ENCODE peak calls at places on chromosomes 12 and 14, in six cellular contexts. H is neural progenitor cell, C is GM12864, F is sigmoid colon, Z is cardiac fibroblast, Q is LNCaP clone FGC. G is an unnamed sample.

GRCh38 chr14:53152627-53152908 is 555 bp downstream of the DDHD1 start:
- DNase-seq in C (no peak), Z (peak), Q (no peak), H (no peak), F (no peak), G (no peak)

GRCh38 chr12:47328831-47329545 is 249.2 kb upstream of the AMIGO2 start:
- DNase-seq in H (no peak), Z (peak), C (no peak), Q (no peak), F (no peak), G (no peak)

GRCh38 chr12:58757422-58757821 is 162.9 kb downstream of the LRIG3 start:
- DNase-seq in F (no peak), H (no peak), Z (peak), Q (no peak), C (no peak), G (no peak)

GRCh38 chr12:17264603-17265002 is 658.6 kb upstream of the LMO3 start:
- DNase-seq in C (no peak), F (no peak), Z (no peak), H (no peak), Q (no peak), G (no peak)

GRCh38 chr14:77151245-77151644 is 9.7 kb upstream of the ZDHHC22 start:
- DNase-seq in F (peak), Z (peak), C (no peak), H (peak), Q (no peak), G (no peak)

GRCh38 chr14:71403673-71404072 is 496.4 kb downstream of the PCNX1 start:
- DNase-seq in C (peak), Z (peak), H (no peak), F (no peak), Q (peak), G (peak)

GRCh38 chr14:21714318-21714929 is 40.8 kb upstream of the OR4E1 start:
- DNase-seq in C (no peak), Z (no peak), H (no peak), F (no peak), Q (no peak), G (no peak)

GRCh38 chr12:14907953-14908352 is 22.3 kb upstream of the MGP start:
- DNase-seq in C (no peak), F (no peak), Q (no peak), Z (no peak), H (no peak), G (no peak)

GRCh38 chr12:62472472-62472871 is 5.8 kb downstream of the MON2 start:
- DNase-seq in H (peak), Q (no peak), F (no peak), C (no peak), Z (no peak), G (no peak)

GRCh38 chr14:93184391-93185332 is at the start of the genes LYSET and MOAP1:
- DNase-seq in F (peak), H (peak), C (peak), Q (peak), Z (peak), G (peak)

GRCh38 chr14:103258211-103258610 is 75.8 kb upstream of the EIF5 start:
- DNase-seq in Z (no peak), F (no peak), Q (no peak), H (no peak), C (no peak), G (no peak)

GRCh38 chr12:1760566-1761382 is 59.6 kb upstream of the LRTM2 start:
- DNase-seq in Q (no peak), Z (peak), F (no peak), H (no peak), C (no peak), G (no peak)

DNA sequence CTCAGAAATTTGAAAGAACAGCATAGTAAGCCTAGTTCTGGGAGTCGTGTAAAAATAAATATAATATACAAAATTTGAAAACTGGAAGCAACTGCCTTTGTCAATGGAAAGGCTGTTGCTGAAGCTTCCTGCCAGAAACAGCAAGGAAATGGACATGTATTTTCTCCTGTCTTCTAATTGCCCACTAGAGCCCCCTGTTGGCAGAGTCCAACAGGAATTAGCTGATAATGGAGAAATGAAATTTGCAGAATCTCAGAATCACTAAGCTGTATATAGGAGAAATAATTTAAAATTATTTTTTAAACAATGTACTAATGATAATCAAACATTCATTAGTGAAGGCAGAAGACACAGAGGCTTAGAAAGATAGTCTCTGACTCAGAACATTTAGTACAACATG is 414.8 kb downstream of the SLC6A15 start:
- DNase-seq in Q (no peak), Z (no peak), F (no peak), C (no peak), H (peak), G (no peak)
- TF ChIP-seq CTCF in Q (peak), Z (no peak), F (no peak), C (no peak), H (peak), G (no peak)

GRCh38 chr12:121026274-121027045 is 10.2 kb upstream of the C12orf43 start:
- DNase-seq in C (no peak), Z (no peak), H (no peak), F (no peak), Q (no peak), G (no peak)
- TF ChIP-seq CTCF in C (peak), Z (no peak), H (peak), F (no peak), Q (no peak), G (no peak)

GRCh38 chr12:21618566-21618965 is 13.9 kb upstream of the GYS2 start:
- DNase-seq in C (no peak), F (no peak), H (no peak), Q (no peak), Z (no peak), G (no peak)

GRCh38 chr12:21614510-21614909 is 9.9 kb upstream of the GYS2 start:
- DNase-seq in C (no peak), Z (no peak), H (no peak), F (no peak), Q (no peak), G (no peak)

GRCh38 chr12:21615441-21615840 is 10.8 kb upstream of the GYS2 start:
- DNase-seq in Q (no peak), C (no peak), H (no peak), Z (peak), F (no peak), G (no peak)

GRCh38 chr12:21617030-21617429 is 12.4 kb upstream of the GYS2 start:
- DNase-seq in H (no peak), F (no peak), C (no peak), Q (no peak), Z (no peak), G (no peak)

GRCh38 chr12:21613931-21614330 is 9.3 kb upstream of the GYS2 start:
- DNase-seq in F (no peak), Z (peak), Q (peak), C (no peak), H (no peak), G (no peak)
- TF ChIP-seq CTCF in F (no peak), Z (peak), Q (peak), C (no peak), H (peak), G (no peak)

GRCh38 chr12:124335426-124336183 is 40.7 kb downstream of the RFLNA start:
- DNase-seq in Q (no peak), Z (no peak), H (no peak), C (no peak), F (no peak), G (no peak)
- TF ChIP-seq CTCF in Q (no peak), Z (no peak), H (no peak), C (no peak), F (no peak), G (no peak)